ENCODE peak calls at places on chromosomes 7 and 10, in six cellular contexts. U, E, Y, C, B and Q are unnamed samples.

GRCh38 chr7:47370461-47371042 is 211.4 kb downstream of the TNS3 start:
- DNase-seq in U (no peak), E (no peak), Y (no peak), C (no peak), B (no peak), Q (no peak)

GRCh38 chr7:69814421-69814962 is 216.2 kb downstream of the AUTS2 start:
- DNase-seq in U (peak; percentile 42), E (peak; percentile 62), Y (peak; percentile 47), C (peak; percentile 46), B (no peak), Q (no peak)

GRCh38 chr7:56105508-56105907 is 768 bp downstream of the CHCHD2 start:
- DNase-seq in U (no peak), E (no peak), Y (peak; percentile 62), C (no peak), B (peak; percentile 71), Q (peak; percentile 34)

GRCh38 chr7:10022957-10023356 is 950.7 kb upstream of the PHF14 start:
- DNase-seq in U (no peak), E (no peak), Y (no peak), C (peak; percentile 3), B (peak; percentile 57), Q (no peak)

GRCh38 chr10:73931767-73932624 is 21.1 kb downstream of the PLAU start:
- DNase-seq in U (no peak), E (no peak), Y (no peak), C (peak; percentile 74), B (peak; percentile 31), Q (no peak)

GRCh38 chr7:152872745-152873118 is 113.2 kb downstream of the ACTR3B start:
- DNase-seq in U (no peak), E (no peak), Y (no peak), C (peak; percentile 54), B (no peak), Q (no peak)

GRCh38 chr10:24952701-24953349 is 419 bp upstream of the PRTFDC1 start:
- DNase-seq in U (no peak), E (peak; percentile 72), Y (peak; percentile 75), C (no peak), B (peak; percentile 28), Q (peak; percentile 76)

GRCh38 chr7:12893292-12893691 is 205.9 kb downstream of the ARL4A start:
- DNase-seq in U (no peak), E (no peak), Y (no peak), C (no peak), B (no peak), Q (no peak)

GRCh38 chr7:129771201-129771927 is 159.8 kb downstream of the NRF1 start:
- DNase-seq in U (no peak), E (no peak), Y (no peak), C (no peak), B (no peak), Q (peak; percentile 4)

GRCh38 chr10:64365663-64366062 is 844.5 kb downstream of the REEP3 start:
- DNase-seq in U (no peak), E (no peak), Y (no peak), C (no peak), B (no peak), Q (no peak)

GRCh38 chr7:33040803-33041516 is 21.6 kb downstream of the NT5C3A start:
- DNase-seq in U (no peak), E (no peak), Y (peak; percentile 34), C (no peak), B (no peak), Q (no peak)

GRCh38 chr7:28813238-28813962 is 144.7 kb downstream of the TRIL start:
- DNase-seq in U (no peak), E (no peak), Y (no peak), C (no peak), B (peak; percentile 33), Q (no peak)

GRCh38 chr10:114925675-114926204 is 12.3 kb upstream of the TRUB1 start:
- DNase-seq in U (no peak), E (no peak), Y (peak; percentile 39), C (no peak), B (no peak), Q (peak; percentile 11)

GRCh38 chr10:127354992-127355391 is 158.6 kb upstream of the INSYN2A start:
- DNase-seq in U (no peak), E (no peak), Y (peak; percentile 4), C (no peak), B (peak; percentile 44), Q (no peak)

GRCh38 chr10:79007037-79007842 is 61.5 kb upstream of the ZMIZ1 start:
- DNase-seq in U (no peak), E (no peak), Y (peak; percentile 59), C (no peak), B (peak; percentile 76), Q (no peak)

GRCh38 chr7:47771990-47772360 is 176.3 kb downstream of the PKD1L1 start:
- DNase-seq in U (no peak), E (no peak), Y (peak; percentile 48), C (no peak), B (no peak), Q (no peak)

GRCh38 chr7:135109976-135110375 is 37.9 kb upstream of the TMEM140 start:
- DNase-seq in U (no peak), E (no peak), Y (no peak), C (no peak), B (no peak), Q (no peak)

GRCh38 chr7:11540271-11540761 is 291.7 kb downstream of the THSD7A start:
- DNase-seq in U (no peak), E (no peak), Y (peak; percentile 80), C (no peak), B (no peak), Q (no peak)

GRCh38 chr7:128383781-128384180 is 22.3 kb upstream of the PRRT4 start:
- DNase-seq in U (no peak), E (no peak), Y (peak; percentile 17), C (peak; percentile 63), B (no peak), Q (no peak)

GRCh38 chr10:124125305-124126116 is 32.1 kb upstream of the CHST15 start:
- DNase-seq in U (no peak), E (no peak), Y (peak; percentile 10), C (peak; percentile 84), B (peak; percentile 32), Q (no peak)